ENCODE peak calls at places on chromosome 7, in seven cellular contexts. K, F, X, I, M, V and Z are unnamed samples.

GRCh38 chr7:30247546-30248386 is 36.6 kb upstream of the ZNRF2 start:
- DNase-seq in K (no peak), F (no peak), X (no peak), I (no peak), M (no peak), V (peak; percentile 89), Z (peak; percentile 24)

GRCh38 chr7:157522189-157522588 is 185.4 kb downstream of the DNAJB6 start:
- DNase-seq in K (no peak), F (peak; percentile 17), X (no peak), I (peak; percentile 49), M (no peak), V (no peak), Z (no peak)

GRCh38 chr7:157471259-157472125 is 134.7 kb downstream of the DNAJB6 start:
- DNase-seq in K (no peak), F (no peak), X (no peak), I (peak; percentile 62), M (no peak), V (no peak), Z (no peak)

GRCh38 chr7:2312272-2312929 is 1.8 kb downstream of the SNX8 start:
- DNase-seq in K (no peak), F (no peak), X (no peak), I (no peak), M (no peak), V (no peak), Z (no peak)

GRCh38 chr7:22110881-22111280 is 165.2 kb upstream of the CDCA7L start:
- DNase-seq in K (no peak), F (no peak), X (no peak), I (no peak), M (no peak), V (no peak), Z (no peak)

GRCh38 chr7:21393937-21394336 is 33.9 kb upstream of the SP4 start:
- DNase-seq in K (no peak), F (no peak), X (no peak), I (no peak), M (no peak), V (no peak), Z (no peak)

GRCh38 chr7:26618458-26618857 is 245.9 kb downstream of the SKAP2 start:
- DNase-seq in K (no peak), F (no peak), X (no peak), I (no peak), M (no peak), V (no peak), Z (no peak)

GRCh38 chr7:137694405-137694804 is 152.4 kb downstream of the DGKI start:
- DNase-seq in K (no peak), F (no peak), X (no peak), I (no peak), M (no peak), V (no peak), Z (no peak)

GRCh38 chr7:4700577-4701235 is 18.6 kb downstream of the FOXK1 start:
- DNase-seq in K (no peak), F (no peak), X (no peak), I (no peak), M (no peak), V (no peak), Z (peak; percentile 70)

GRCh38 chr7:22189230-22189629 is 167.7 kb downstream of the RAPGEF5 start:
- DNase-seq in K (no peak), F (no peak), X (no peak), I (no peak), M (no peak), V (no peak), Z (no peak)